ENCODE peak calls at places on chromosome 14, in seven cellular contexts. X is CD8-positive, alpha-beta T cell; C is IMR-90; P is CD8-positive, alpha-beta memory T cell; T is tibial artery; K is gastrocnemius medialis; I is fibroblast of the aortic adventitia. U is an unnamed sample.

GRCh38 chr14:68786491-68787234 is 6.2 kb downstream of the ZFP36L1 start:
- DNase-seq in C (peak), P (no peak), X (no peak), I (peak), K (no peak), T (no peak), U (no peak)

GRCh38 chr14:54633076-54633475 is 66.1 kb downstream of the SAMD4A start:
- DNase-seq in I (no peak), K (no peak), T (no peak), P (no peak), C (no peak), X (no peak), U (no peak)

GRCh38 chr14:71621276-71621675 is 311.0 kb upstream of the RGS6 start:
- DNase-seq in I (no peak), C (peak), P (no peak), X (no peak), T (no peak), K (no peak), U (no peak)

GRCh38 chr14:67457782-67458181 is 30.7 kb downstream of the TMEM229B start:
- DNase-seq in C (no peak), K (peak), P (no peak), T (no peak), X (no peak), I (no peak), U (no peak)

GRCh38 chr14:94636744-94637412 is 24.7 kb downstream of the SERPINA3 start:
- DNase-seq in I (peak), T (no peak), X (no peak), K (no peak), P (no peak), C (no peak), U (no peak)

GRCh38 chr14:28773917-28774691 is 7.5 kb downstream of the FOXG1 start:
- DNase-seq in T (no peak), X (no peak), I (peak), C (peak), K (no peak), P (no peak), U (no peak)

GRCh38 chr14:22296722-22297121 is 292.3 kb downstream of the DAD1 start:
- DNase-seq in I (peak), X (no peak), T (no peak), K (no peak), P (no peak), C (peak), U (no peak)

GRCh38 chr14:54881761-54882401 is 20.7 kb downstream of the GCH1 start:
- DNase-seq in I (peak), P (peak), C (peak), K (no peak), X (no peak), T (no peak), U (peak)

GRCh38 chr14:66401447-66402095 is 84.6 kb upstream of the CCDC196 start:
- DNase-seq in P (no peak), X (no peak), I (peak), C (no peak), T (no peak), K (no peak), U (no peak)

GRCh38 chr14:72625689-72626088 is 268.2 kb downstream of the DPF3 start:
- DNase-seq in K (no peak), X (no peak), P (no peak), T (no peak), C (no peak), I (no peak), U (no peak)

GRCh38 chr14:54329082-54329695 is 67.6 kb upstream of the CDKN3 start:
- DNase-seq in X (no peak), P (no peak), I (peak), T (no peak), C (peak), K (no peak), U (peak)

GRCh38 chr14:22531451-22532344 is 57.3 kb downstream of the DAD1 start:
- DNase-seq in K (no peak), C (no peak), T (no peak), P (peak), I (no peak), X (no peak), U (no peak)

GRCh38 chr14:25237845-25238244 is 187.9 kb upstream of the STXBP6 start:
- DNase-seq in P (no peak), I (peak), C (peak), T (no peak), K (no peak), X (no peak), U (peak)

GRCh38 chr14:32099473-32099872 is 22.4 kb downstream of the ARHGAP5 start:
- DNase-seq in K (no peak), T (no peak), X (no peak), I (no peak), C (no peak), P (no peak), U (no peak)

GRCh38 chr14:47675489-47676300 is at the start of gene MDGA2:
- DNase-seq in X (no peak), K (no peak), P (no peak), T (no peak), C (no peak), I (no peak), U (no peak)

GRCh38 chr14:69055125-69055524 is 76.0 kb upstream of the ACTN1 start:
- DNase-seq in I (no peak), P (no peak), C (peak), X (no peak), K (no peak), T (no peak), U (no peak)

GRCh38 chr14:28652782-28653181 is 113.8 kb upstream of the FOXG1 start:
- DNase-seq in P (no peak), K (no peak), C (peak), X (no peak), T (no peak), I (peak), U (no peak)

GRCh38 chr14:74614508-74615495 is 2.8 kb upstream of the LTBP2 start:
- DNase-seq in I (no peak), C (no peak), P (no peak), X (no peak), K (no peak), T (no peak), U (no peak)

DNA sequence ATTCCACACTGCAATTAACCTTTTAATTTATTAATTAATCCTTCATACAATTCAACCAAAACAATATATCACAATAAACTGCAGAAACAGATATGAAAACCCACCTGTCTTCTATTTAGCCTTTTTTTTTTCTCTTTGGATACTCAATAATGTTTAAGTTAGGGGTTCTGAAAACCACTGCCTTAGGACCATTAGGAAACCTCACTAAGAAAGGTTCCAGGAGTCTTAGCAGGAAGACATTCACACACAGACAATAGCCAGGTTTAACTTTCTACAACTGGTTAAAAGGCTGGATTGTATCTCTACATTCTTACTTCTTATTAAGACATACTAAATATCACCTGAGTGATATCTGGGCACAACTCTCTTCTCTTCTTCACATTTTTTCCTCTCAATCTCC is 3.3 kb downstream of the SEC23A start:
- DNase-seq in P (no peak), I (no peak), T (no peak), X (no peak), K (no peak), C (no peak), U (no peak)
- H3K4me3 ChIP-seq in P (no peak), I (no peak), T (no peak), X (no peak), K (no peak), C (no peak), U (no peak)

GRCh38 chr14:104934380-104934733 is 9.7 kb downstream of the PLD4 start:
- DNase-seq in K (no peak), P (no peak), C (no peak), I (peak), X (no peak), T (no peak), U (no peak)
- H3K4me3 ChIP-seq in K (no peak), P (no peak), C (no peak), I (peak), X (no peak), T (peak), U (no peak)

DNA sequence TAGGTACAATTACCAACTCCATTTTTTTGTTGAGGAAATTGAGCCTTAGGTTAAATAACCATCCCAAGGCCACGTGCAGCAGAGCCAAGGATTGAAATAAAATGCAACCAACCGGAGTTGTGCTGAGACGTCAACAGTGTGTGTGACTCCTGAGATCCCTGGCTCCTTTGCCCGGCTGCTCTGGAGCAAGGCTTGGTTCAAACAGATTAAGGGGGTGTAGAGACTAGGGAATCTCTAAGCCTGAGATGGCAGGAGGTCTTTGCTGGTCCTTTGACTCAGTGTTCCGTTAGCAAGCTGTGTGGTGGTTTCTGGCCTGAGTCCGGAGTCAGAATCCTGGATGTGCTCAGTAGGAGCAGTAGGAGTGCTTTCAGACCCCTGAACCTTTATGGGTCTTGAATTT is 1.4 kb upstream of the SLC8A3 start:
- DNase-seq in C (no peak), I (no peak), X (no peak), T (no peak), P (no peak), K (no peak), U (no peak)
- H3K4me3 ChIP-seq in C (no peak), I (no peak), X (no peak), T (no peak), P (no peak), K (no peak), U (no peak)

GRCh38 chr14:93014038-93015023 is 91.4 kb downstream of the CHGA start:
- DNase-seq in T (no peak), C (no peak), I (no peak), X (no peak), P (no peak), K (no peak), U (no peak)
- H3K4me3 ChIP-seq in T (no peak), C (no peak), I (no peak), X (no peak), P (no peak), K (no peak), U (no peak)

U was measured in Jurkat, Clone E6-1.